ENCODE peak calls at places on chromosomes 6 and 20, in nine cellular contexts. C is AG04449, A is ascending aorta, P is left cardiac atrium, Q is PC-3, Z is DMS 273 treated with DMSO at 0.1 percent for 48 hours, K is DMS153, M is ACHN, X is cardiac fibroblast. R is an unnamed sample.

GRCh38 chr6:31058128-31058894 is 48.0 kb downstream of the MUC22 start:
- DNase-seq in K (peak), X (peak), C (peak), M (peak), P (no peak), A (no peak), Z (no peak), Q (peak), R (no peak)

GRCh38 chr20:50308513-50309279 is 118.1 kb downstream of the CEBPB start:
- DNase-seq in M (peak), C (peak), A (peak), Z (no peak), K (no peak), P (peak), Q (peak), X (peak), R (no peak)

GRCh38 chr6:36888654-36889481 is 3.1 kb downstream of the C6orf89 start:
- DNase-seq in M (no peak), Q (no peak), P (no peak), C (no peak), A (no peak), K (no peak), Z (peak), X (no peak), R (no peak)

GRCh38 chr20:49641683-49642649 is 71.7 kb downstream of the B4GALT5 start:
- DNase-seq in Q (no peak), K (peak), M (no peak), P (no peak), A (no peak), Z (no peak), X (no peak), C (no peak), R (no peak)

GRCh38 chr20:62920039-62920645 is 6.2 kb downstream of the DIDO1 start:
- DNase-seq in K (no peak), Q (no peak), C (no peak), M (no peak), P (peak), Z (no peak), A (no peak), X (no peak), R (no peak)

GRCh38 chr6:40950986-40951730 is 87.9 kb downstream of the UNC5CL start:
- DNase-seq in A (no peak), P (no peak), C (no peak), K (no peak), Z (no peak), X (no peak), M (peak), Q (peak), R (no peak)

GRCh38 chr20:346640-347316 is at the start of gene NRSN2:
- DNase-seq in P (peak), K (peak), X (peak), A (no peak), Z (peak), C (no peak), M (peak), Q (peak), R (peak)

GRCh38 chr20:1301031-1301529 is 27.9 kb downstream of the SDCBP2 start:
- DNase-seq in K (no peak), X (peak), C (no peak), M (peak), P (no peak), Q (peak), A (no peak), Z (no peak), R (no peak)

GRCh38 chr20:53004267-53004813 is 32.2 kb downstream of the TSHZ2 start:
- DNase-seq in K (no peak), X (no peak), M (no peak), C (no peak), Z (no peak), P (no peak), Q (no peak), A (no peak), R (no peak)

R was measured in NCI-H1694 treated with DMSO at 0.1 percent for 48 hours.